ENCODE peak calls at places on chromosomes 2 and 18, in four cellular contexts. V is neural crest cell, Q is sigmoid colon, Z is AG04449. D is an unnamed sample.

GRCh38 chr2:74566423-74567085 is 12.0 kb downstream of the DOK1 start:
- DNase-seq in V (no peak), Q (no peak), Z (peak), D (no peak)

GRCh38 chr2:84302513-84303412 is 156.3 kb downstream of the SUCLG1 start:
- DNase-seq in V (peak), Q (no peak), Z (no peak), D (no peak)

GRCh38 chr2:43480874-43481273 is 115.0 kb downstream of the THADA start:
- DNase-seq in V (no peak), Q (no peak), Z (no peak), D (no peak)

GRCh38 chr2:228853151-228853550 is 417.9 kb downstream of the PID1 start:
- DNase-seq in V (no peak), Q (no peak), Z (no peak), D (no peak)

GRCh38 chr2:168518555-168519066 is 62.5 kb downstream of the CERS6 start:
- DNase-seq in V (peak), Q (no peak), Z (no peak), D (no peak)

GRCh38 chr18:57837917-57838548 is 34.9 kb upstream of the ATP8B1 start:
- DNase-seq in V (no peak), Q (no peak), Z (no peak), D (no peak)

GRCh38 chr2:121825003-121825950 is 69.8 kb downstream of the TSN start:
- DNase-seq in V (no peak), Q (no peak), Z (no peak), D (no peak)

GRCh38 chr18:74598350-74599001 is 806 bp downstream of the ZNF407 start:
- DNase-seq in V (peak), Q (peak), Z (no peak), D (no peak)

GRCh38 chr2:128456281-128456680 is 137.6 kb upstream of the HS6ST1 start:
- DNase-seq in V (no peak), Q (no peak), Z (no peak), D (peak)

GRCh38 chr2:9897331-9897737 is 54.1 kb downstream of the TAF1B start:
- DNase-seq in V (no peak), Q (peak), Z (peak), D (no peak)

GRCh38 chr2:19359456-19359855 is 1.0 kb upstream of the OSR1 start:
- DNase-seq in V (no peak), Q (no peak), Z (no peak), D (peak)

GRCh38 chr2:130766037-130766436 is 10.7 kb downstream of the AMER3 start:
- DNase-seq in V (no peak), Q (no peak), Z (no peak), D (peak)

GRCh38 chr18:32552421-32553030 is 81.8 kb upstream of the GAREM1 start:
- DNase-seq in V (peak), Q (peak), Z (peak), D (no peak)

GRCh38 chr2:228657807-228658402 is 476.4 kb upstream of the SPHKAP start:
- DNase-seq in V (no peak), Q (no peak), Z (no peak), D (no peak)

GRCh38 chr2:159088906-159089305 is 120.5 kb downstream of the TANC1 start:
- DNase-seq in V (no peak), Q (no peak), Z (no peak), D (no peak)

GRCh38 chr2:149799296-149799695 is 211.7 kb upstream of the MMADHC start:
- DNase-seq in V (no peak), Q (no peak), Z (no peak), D (no peak)

GRCh38 chr2:17538022-17538843 is 2.3 kb upstream of the VSNL1 start:
- DNase-seq in V (no peak), Q (no peak), Z (no peak), D (no peak)

GRCh38 chr18:3623769-3624545 is 174.0 kb downstream of the TGIF1 start:
- DNase-seq in V (peak), Q (peak), Z (peak), D (peak)

GRCh38 chr18:63319383-63320040 is at the start of gene BCL2:
- DNase-seq in V (peak), Q (peak), Z (no peak), D (no peak)

GRCh38 chr18:63320690-63321265 is 1.2 kb upstream of the BCL2 start:
- DNase-seq in V (peak), Q (peak), Z (no peak), D (no peak)

GRCh38 chr18:63321291-63321690 is 1.7 kb upstream of the BCL2 start:
- DNase-seq in V (no peak), Q (no peak), Z (no peak), D (no peak)

GRCh38 chr18:63318882-63319382 is 637 bp downstream of the BCL2 start:
- DNase-seq in V (no peak), Q (no peak), Z (no peak), D (no peak)

DNA sequence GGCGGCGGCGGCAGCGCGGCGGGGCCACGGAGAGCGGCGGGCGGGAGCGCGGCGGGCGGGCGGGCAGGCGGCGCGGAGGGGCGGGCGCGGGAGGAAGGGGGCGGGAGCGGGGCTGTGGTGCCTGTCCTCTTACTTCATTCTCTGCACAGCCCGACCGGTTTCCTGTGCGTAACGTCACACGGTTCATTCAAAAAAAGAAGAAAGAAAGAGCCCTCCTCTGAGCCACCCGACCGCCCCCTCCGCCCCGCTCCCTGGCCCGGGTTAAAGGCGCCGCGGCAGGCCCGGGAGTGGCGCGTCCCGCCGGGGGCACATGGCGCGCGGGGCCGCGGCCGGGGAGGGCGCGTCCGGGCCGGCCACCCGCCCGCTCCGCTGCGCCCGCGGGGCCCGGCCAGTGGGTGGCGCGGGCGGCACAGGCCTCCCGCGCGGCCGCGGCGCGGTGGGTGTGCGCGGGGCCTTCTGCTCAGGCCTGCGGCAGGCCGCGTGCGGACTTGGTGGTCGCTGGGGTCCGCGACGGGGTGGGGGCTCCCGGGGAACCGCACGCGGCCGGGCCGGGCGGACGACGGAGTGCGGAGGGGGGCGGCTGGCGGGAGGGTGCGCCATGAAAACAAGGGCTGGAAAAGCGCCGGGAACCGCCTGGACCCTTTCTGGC is 596 bp upstream of the BCL2 start:
- DNase-seq in V (peak), Q (peak), Z (no peak), D (peak)
- TF ChIP-seq CTCF in V (peak), Q (no peak), Z (no peak), D (peak)

DNA sequence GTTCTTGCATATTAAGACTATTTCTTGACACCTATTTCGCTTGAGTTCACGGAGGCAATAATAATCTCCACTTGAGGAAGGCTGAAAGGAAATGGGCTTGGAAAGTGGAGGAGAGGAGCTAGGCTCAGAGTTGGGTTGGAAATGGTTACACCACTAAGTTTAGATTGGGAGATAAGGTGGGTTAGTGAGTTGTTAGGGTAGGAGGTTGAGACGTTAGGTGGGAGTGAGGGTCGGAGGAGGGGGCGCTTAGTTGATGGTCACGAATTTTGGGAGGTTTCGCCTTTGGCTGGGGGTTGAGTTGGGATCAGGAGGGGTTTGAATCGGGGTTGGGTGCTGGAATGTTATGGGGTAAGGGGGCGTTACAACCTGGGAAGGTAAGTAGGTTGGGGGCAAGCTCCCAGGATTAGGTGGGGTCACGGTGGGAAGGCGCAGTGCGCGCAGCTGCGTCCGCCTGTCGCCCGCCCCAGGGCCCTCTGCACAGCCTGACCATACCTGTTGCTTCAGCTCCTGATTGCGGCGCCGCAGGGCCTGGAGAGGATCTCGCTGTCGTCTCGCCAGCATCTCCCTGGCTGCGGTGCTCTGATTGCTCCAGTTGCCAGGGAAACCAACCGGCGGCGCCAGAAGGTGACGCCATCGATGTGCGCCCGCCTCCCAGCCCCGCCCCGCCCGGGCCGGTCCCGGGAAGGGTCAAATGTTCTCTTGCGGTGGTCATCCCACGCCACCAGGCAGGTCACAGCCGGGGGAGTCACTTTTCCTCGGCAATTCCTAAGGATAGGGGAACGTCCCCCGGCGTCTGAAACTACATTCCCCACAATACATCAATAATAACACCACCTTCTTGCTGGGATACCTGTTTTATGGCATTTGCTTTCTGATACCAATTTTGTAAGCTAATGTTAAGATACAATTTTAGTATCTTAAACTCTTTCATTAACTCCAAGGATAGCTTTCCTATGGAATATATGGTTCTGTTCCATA is at the start of gene NPHP1:
- DNase-seq in V (peak), Q (peak), Z (no peak), D (peak)
- TF ChIP-seq CTCF in V (no peak), Q (no peak), Z (no peak), D (no peak)

GRCh38 chr2:81327916-81328315 is 1023.4 kb upstream of the LRRTM1 start:
- DNase-seq in V (no peak), Q (no peak), Z (no peak), D (no peak)

GRCh38 chr2:81328968-81329367 is 1024.4 kb upstream of the LRRTM1 start:
- DNase-seq in V (no peak), Q (no peak), Z (no peak), D (no peak)

DNA sequence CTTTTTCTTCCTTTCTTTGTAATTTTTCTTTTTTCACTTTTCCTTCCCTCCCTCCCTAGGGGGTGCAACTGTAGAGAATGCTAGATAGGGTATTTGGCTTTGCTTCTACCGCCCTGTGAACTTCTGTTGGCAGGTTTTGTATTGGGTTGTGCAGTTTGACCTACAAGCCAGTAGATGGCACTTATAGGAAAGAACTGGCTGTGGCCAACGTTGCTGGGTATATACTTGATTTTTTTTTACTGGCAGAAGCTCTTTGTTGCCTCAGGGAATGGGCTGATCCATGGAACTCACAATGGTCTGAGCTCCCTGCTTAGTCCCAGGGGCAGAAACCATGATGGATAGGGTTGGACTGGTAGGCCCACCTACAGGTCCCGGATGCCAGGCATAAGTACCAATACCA is 1019.5 kb upstream of the LRRTM1 start:
- DNase-seq in V (no peak), Q (no peak), Z (no peak), D (no peak)
- TF ChIP-seq CTCF in V (peak), Q (no peak), Z (no peak), D (no peak)

DNA sequence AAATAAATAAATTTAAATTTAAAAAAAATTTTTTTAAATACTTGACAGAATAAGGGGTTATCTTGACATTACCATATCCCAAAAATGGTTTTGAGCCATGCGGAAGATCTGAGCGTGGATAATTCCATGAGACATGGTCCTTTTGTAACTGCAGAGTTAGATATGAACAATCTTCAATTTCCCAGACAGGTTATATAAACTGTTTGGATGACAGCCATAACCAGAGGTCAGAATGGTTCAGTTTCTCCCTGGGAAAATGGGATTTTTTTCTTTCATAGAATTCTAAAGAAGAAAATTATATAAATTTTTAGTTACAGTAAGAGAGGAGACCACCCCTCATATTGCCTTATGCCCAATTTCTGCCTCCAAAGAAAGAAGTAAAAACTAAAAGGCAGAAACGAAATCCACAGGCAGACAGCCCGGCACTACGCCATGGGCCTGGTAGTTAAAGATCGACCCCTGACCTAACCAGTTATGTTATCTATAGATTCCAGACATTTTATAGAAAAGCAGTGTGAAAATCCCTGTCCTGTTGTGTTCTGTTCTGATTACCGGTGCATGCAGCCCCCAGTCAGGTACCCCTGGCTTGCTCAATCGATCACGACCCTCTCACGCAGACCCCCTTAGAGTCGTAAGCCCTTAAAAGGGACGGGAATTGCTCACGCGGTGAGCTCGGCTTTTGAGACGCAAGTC is 3.0 kb downstream of the GALM start:
- DNase-seq in V (no peak), Q (no peak), Z (no peak), D (no peak)
- TF ChIP-seq CTCF in V (no peak), Q (no peak), Z (no peak), D (no peak)

DNA sequence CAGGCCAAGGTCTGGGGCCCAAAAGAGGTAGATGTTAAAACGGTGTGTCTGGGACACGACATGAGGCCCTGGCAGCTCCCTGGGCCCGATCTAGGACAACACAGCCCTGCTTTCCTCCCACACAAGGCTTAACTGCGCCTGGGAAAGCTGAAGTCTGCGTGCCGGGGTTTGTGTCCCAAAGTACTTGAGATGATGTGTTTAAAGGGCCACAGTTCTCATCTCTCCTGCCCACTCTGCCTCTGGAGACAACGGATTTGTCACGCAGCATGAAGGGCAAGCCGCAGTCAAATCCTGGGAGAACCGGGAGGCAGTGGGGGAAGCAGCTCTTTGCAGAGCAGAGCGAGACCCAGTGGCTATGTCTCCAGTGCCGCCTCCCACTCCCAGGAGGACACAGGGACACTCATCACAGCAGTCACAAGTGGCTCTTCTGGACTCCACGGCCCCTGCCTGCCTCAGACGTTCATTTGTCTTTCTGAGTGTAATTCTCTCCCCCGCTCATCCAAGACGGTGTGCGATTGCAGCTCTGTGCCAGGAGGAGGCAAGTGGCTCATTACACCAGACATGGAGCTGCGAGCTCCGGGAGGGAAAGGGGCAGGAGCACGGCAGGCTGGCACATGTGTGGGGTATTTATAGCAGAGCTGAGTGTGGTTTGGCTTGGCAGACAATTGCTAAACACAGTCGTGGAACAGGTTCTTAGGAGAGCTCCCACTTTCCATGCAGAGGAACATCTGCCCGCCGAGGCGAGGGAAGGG is 57.7 kb upstream of the SEMA4C start:
- DNase-seq in V (no peak), Q (peak), Z (no peak), D (no peak)
- TF ChIP-seq CTCF in V (peak), Q (peak), Z (peak), D (no peak)

GRCh38 chr2:102789349-102790085 is 27.7 kb downstream of the TMEM182 start:
- DNase-seq in V (no peak), Q (no peak), Z (no peak), D (no peak)
- TF ChIP-seq CTCF in V (no peak), Q (no peak), Z (no peak), D (no peak)

GRCh38 chr2:22253171-22253570 is 1129.4 kb downstream of the TDRD15 start:
- DNase-seq in V (no peak), Q (no peak), Z (no peak), D (no peak)
- TF ChIP-seq CTCF in V (no peak), Q (no peak), Z (no peak), D (no peak)

DNA sequence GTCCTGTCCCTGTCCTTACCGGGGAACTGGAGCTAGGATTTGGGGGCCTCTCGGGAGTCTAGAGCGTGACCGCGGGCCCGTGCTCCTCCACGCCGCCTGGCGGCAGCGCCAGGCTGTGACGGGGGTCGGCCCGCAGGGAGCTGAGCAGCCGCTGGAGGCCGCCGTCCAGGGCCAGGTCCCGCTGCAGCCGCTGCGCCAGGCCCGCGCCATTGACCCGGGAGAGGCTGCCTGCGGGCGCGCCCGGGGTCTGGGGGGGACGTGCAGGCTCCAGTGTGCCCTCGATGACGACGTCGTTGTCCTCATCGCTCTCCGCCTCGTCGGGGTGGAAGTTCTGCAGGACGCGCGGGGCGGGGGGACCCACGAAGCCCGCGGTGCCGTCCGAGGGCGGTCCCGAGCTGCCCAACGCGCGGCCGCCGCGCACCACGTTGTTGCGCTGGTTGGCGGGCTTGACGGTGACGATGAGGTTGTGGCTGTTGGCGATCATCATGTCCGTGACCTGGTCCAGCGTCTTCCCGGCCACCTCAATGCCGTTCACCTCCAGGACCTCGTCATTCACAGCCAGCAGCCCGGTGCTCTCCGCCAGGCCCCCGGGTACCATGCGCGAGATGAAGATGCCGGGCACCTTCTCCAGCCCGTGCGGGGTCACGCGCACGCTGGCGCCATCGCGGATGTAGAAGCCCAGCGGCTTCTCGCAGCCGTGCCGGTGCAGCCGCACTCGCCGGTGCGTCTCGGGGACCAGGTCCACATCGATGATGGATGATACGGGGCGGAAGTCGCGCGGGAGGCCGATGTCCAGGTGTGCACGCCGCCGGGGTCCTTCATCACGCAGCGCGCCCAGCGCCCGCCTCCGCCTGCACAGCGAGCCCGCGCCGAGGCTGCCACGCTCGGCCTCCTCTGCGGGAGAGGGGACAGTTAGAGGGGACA is 50.9 kb downstream of the ADNP2 start:
- DNase-seq in V (no peak), Q (no peak), Z (no peak), D (no peak)
- TF ChIP-seq CTCF in V (no peak), Q (peak), Z (peak), D (no peak)

GRCh38 chr18:54931152-54931551 is 28.1 kb downstream of the CCDC68 start:
- DNase-seq in V (no peak), Q (no peak), Z (no peak), D (no peak)
- TF ChIP-seq CTCF in V (no peak), Q (no peak), Z (no peak), D (peak)

D was measured in osteocyte.